ENCODE peak calls at places on chromosome 6, in five cellular contexts. One of them, this sample, is unnamed.

GRCh38 chr6:149934249-149935156 is 7.3 kb upstream of the ULBP2 start:
- DNase-seq in posterior vena cava: peak
- DNase-seq in naive B cell: peak
- DNase-seq in Karpas-422: peak
- DNase-seq in cardiac muscle cell: peak
- DNase-seq in this sample: peak

GRCh38 chr6:49966823-49967222 is 2.6 kb downstream of the DEFB113 start:
- DNase-seq in Karpas-422: no peak
- DNase-seq in posterior vena cava: no peak
- DNase-seq in cardiac muscle cell: no peak
- DNase-seq in naive B cell: no peak
- DNase-seq in this sample: no peak

GRCh38 chr6:113405326-113406050 is 451.7 kb upstream of the MARCKS start:
- DNase-seq in posterior vena cava: no peak
- DNase-seq in cardiac muscle cell: no peak
- DNase-seq in Karpas-422: no peak
- DNase-seq in naive B cell: no peak
- DNase-seq in this sample: no peak

GRCh38 chr6:154343473-154344308 is 12.9 kb downstream of the IPCEF1 start:
- DNase-seq in naive B cell: no peak
- DNase-seq in Karpas-422: peak
- DNase-seq in cardiac muscle cell: peak
- DNase-seq in posterior vena cava: no peak
- DNase-seq in this sample: no peak

GRCh38 chr6:158863646-158864045 is 44.5 kb upstream of the EZR start:
- DNase-seq in posterior vena cava: no peak
- DNase-seq in naive B cell: no peak
- DNase-seq in cardiac muscle cell: no peak
- DNase-seq in Karpas-422: no peak
- DNase-seq in this sample: no peak

GRCh38 chr6:71649893-71650292 is 236.5 kb upstream of the RIMS1 start:
- DNase-seq in Karpas-422: no peak
- DNase-seq in posterior vena cava: no peak
- DNase-seq in naive B cell: no peak
- DNase-seq in cardiac muscle cell: no peak
- DNase-seq in this sample: no peak

GRCh38 chr6:129447166-129447565 is 262.8 kb downstream of the ARHGAP18 start:
- DNase-seq in naive B cell: no peak
- DNase-seq in Karpas-422: no peak
- DNase-seq in posterior vena cava: no peak
- DNase-seq in cardiac muscle cell: no peak
- DNase-seq in this sample: no peak

GRCh38 chr6:45115696-45116095 is 212.4 kb upstream of the RUNX2 start:
- DNase-seq in Karpas-422: peak
- DNase-seq in cardiac muscle cell: no peak
- DNase-seq in posterior vena cava: no peak
- DNase-seq in naive B cell: no peak
- DNase-seq in this sample: no peak

GRCh38 chr6:2756687-2757224 is 6.0 kb upstream of the MYLK4 start:
- DNase-seq in Karpas-422: no peak
- DNase-seq in naive B cell: no peak
- DNase-seq in posterior vena cava: no peak
- DNase-seq in cardiac muscle cell: no peak
- DNase-seq in this sample: no peak

GRCh38 chr6:89221971-89222887 is 5.1 kb upstream of the GABRR1 start:
- DNase-seq in Karpas-422: no peak
- DNase-seq in posterior vena cava: no peak
- DNase-seq in cardiac muscle cell: no peak
- DNase-seq in naive B cell: no peak
- DNase-seq in this sample: no peak

GRCh38 chr6:38588631-38589366 is 50.9 kb downstream of the BTBD9 start:
- DNase-seq in posterior vena cava: no peak
- DNase-seq in Karpas-422: no peak
- DNase-seq in naive B cell: no peak
- DNase-seq in cardiac muscle cell: no peak
- DNase-seq in this sample: no peak

GRCh38 chr6:148445620-148446019 is 103.0 kb downstream of the SASH1 start:
- DNase-seq in posterior vena cava: no peak
- DNase-seq in naive B cell: no peak
- DNase-seq in cardiac muscle cell: no peak
- DNase-seq in Karpas-422: no peak
- DNase-seq in this sample: no peak

GRCh38 chr6:31060162-31060561 is 49.9 kb downstream of the MUC22 start:
- DNase-seq in cardiac muscle cell: no peak
- DNase-seq in Karpas-422: no peak
- DNase-seq in naive B cell: no peak
- DNase-seq in posterior vena cava: no peak
- DNase-seq in this sample: no peak

GRCh38 chr6:73409395-73409794 is 14.8 kb downstream of the DDX43 start:
- DNase-seq in naive B cell: no peak
- DNase-seq in posterior vena cava: no peak
- DNase-seq in cardiac muscle cell: no peak
- DNase-seq in Karpas-422: no peak
- DNase-seq in this sample: no peak

GRCh38 chr6:39425346-39426056 is 103.0 kb upstream of the KCNK16 start:
- DNase-seq in Karpas-422: no peak
- DNase-seq in cardiac muscle cell: no peak
- DNase-seq in posterior vena cava: no peak
- DNase-seq in naive B cell: no peak
- DNase-seq in this sample: no peak

GRCh38 chr6:161370882-161371281 is 97.0 kb upstream of the AGPAT4 start:
- DNase-seq in cardiac muscle cell: peak
- DNase-seq in Karpas-422: peak
- DNase-seq in naive B cell: peak
- DNase-seq in posterior vena cava: no peak
- DNase-seq in this sample: no peak

GRCh38 chr6:25311251-25311910 is 32.2 kb downstream of the CARMIL1 start:
- DNase-seq in posterior vena cava: no peak
- DNase-seq in naive B cell: no peak
- DNase-seq in Karpas-422: no peak
- DNase-seq in cardiac muscle cell: no peak
- DNase-seq in this sample: peak

GRCh38 chr6:13307508-13307995 is 20.8 kb downstream of the TBC1D7 start:
- DNase-seq in naive B cell: no peak
- DNase-seq in posterior vena cava: no peak
- DNase-seq in Karpas-422: no peak
- DNase-seq in cardiac muscle cell: no peak
- DNase-seq in this sample: no peak

GRCh38 chr6:30612687-30613248 is 4.3 kb downstream of the PPP1R10 start:
- DNase-seq in Karpas-422: peak
- DNase-seq in naive B cell: no peak
- DNase-seq in posterior vena cava: peak
- DNase-seq in cardiac muscle cell: no peak
- DNase-seq in this sample: no peak

GRCh38 chr6:160071805-160072687 is 49.6 kb upstream of the SLC22A1 start:
- DNase-seq in posterior vena cava: no peak
- DNase-seq in cardiac muscle cell: no peak
- DNase-seq in Karpas-422: peak
- DNase-seq in naive B cell: no peak
- DNase-seq in this sample: no peak

GRCh38 chr6:20810732-20811111 is 276.5 kb downstream of the CDKAL1 start:
- DNase-seq in naive B cell: no peak
- DNase-seq in posterior vena cava: no peak
- DNase-seq in Karpas-422: no peak
- DNase-seq in cardiac muscle cell: no peak
- DNase-seq in this sample: no peak

GRCh38 chr6:158475344-158476302 is 84.3 kb upstream of the TMEM181 start:
- DNase-seq in posterior vena cava: no peak
- DNase-seq in naive B cell: no peak
- DNase-seq in Karpas-422: no peak
- DNase-seq in cardiac muscle cell: no peak
- DNase-seq in this sample: no peak

GRCh38 chr6:148967128-148967527 is 220.3 kb downstream of the UST start:
- DNase-seq in Karpas-422: no peak
- DNase-seq in naive B cell: no peak
- DNase-seq in posterior vena cava: no peak
- DNase-seq in cardiac muscle cell: no peak
- DNase-seq in this sample: no peak

GRCh38 chr6:113047148-113047547 is 700.0 kb downstream of the RFPL4B start:
- DNase-seq in posterior vena cava: no peak
- DNase-seq in cardiac muscle cell: no peak
- DNase-seq in naive B cell: no peak
- DNase-seq in Karpas-422: no peak
- DNase-seq in this sample: no peak

GRCh38 chr6:70884074-70884983 is 72.5 kb downstream of the B3GAT2 start:
- DNase-seq in Karpas-422: peak
- DNase-seq in cardiac muscle cell: peak
- DNase-seq in posterior vena cava: peak
- DNase-seq in naive B cell: peak
- DNase-seq in this sample: no peak

GRCh38 chr6:28747631-28748157 is 176.1 kb downstream of the TRIM27 start:
- DNase-seq in naive B cell: no peak
- DNase-seq in Karpas-422: peak
- DNase-seq in posterior vena cava: no peak
- DNase-seq in cardiac muscle cell: peak
- DNase-seq in this sample: no peak

GRCh38 chr6:125423047-125423446 is 121.3 kb upstream of the HDDC2 start:
- DNase-seq in naive B cell: no peak
- DNase-seq in posterior vena cava: no peak
- DNase-seq in cardiac muscle cell: no peak
- DNase-seq in Karpas-422: no peak
- DNase-seq in this sample: no peak

GRCh38 chr6:118787746-118788419 is 106.1 kb upstream of the ASF1A start:
- DNase-seq in naive B cell: no peak
- DNase-seq in cardiac muscle cell: no peak
- DNase-seq in posterior vena cava: no peak
- DNase-seq in Karpas-422: no peak
- DNase-seq in this sample: no peak

This sample was measured in ascending aorta.